ENCODE peak calls at places on chromosome 16, in five cellular contexts. W, P, J, S and E are unnamed samples.

GRCh38 chr16:79848739-79849518 is 248.4 kb upstream of the MAF start:
- DNase-seq in S (no peak), J (no peak), W (no peak), P (no peak), E (no peak)

GRCh38 chr16:81567987-81568748 is 123.6 kb downstream of the CMIP start:
- DNase-seq in W (peak; percentile 73), J (peak; percentile 81), P (no peak), S (no peak), E (no peak)

GRCh38 chr16:11272921-11273720 is at the start of gene PRM3:
- DNase-seq in S (no peak), W (no peak), P (no peak), J (no peak), E (no peak)

GRCh38 chr16:20938426-20938825 is 37.9 kb downstream of the LYRM1 start:
- DNase-seq in W (peak; percentile 53), J (peak; percentile 32), S (no peak), P (no peak), E (no peak)

GRCh38 chr16:57531635-57532220 is 4.6 kb downstream of the CCDC102A start:
- DNase-seq in S (no peak), P (no peak), W (no peak), J (no peak), E (no peak)

GRCh38 chr16:2465653-2466415 is 5.3 kb upstream of the NTN3 start:
- DNase-seq in J (no peak), W (no peak), S (no peak), P (no peak), E (no peak)

GRCh38 chr16:48526058-48526957 is 83.7 kb downstream of the N4BP1 start:
- DNase-seq in J (peak; percentile 75), W (peak; percentile 8), P (no peak), S (peak; percentile 73), E (no peak)

GRCh38 chr16:30121741-30122620 is 1.0 kb downstream of the MAPK3 start:
- DNase-seq in P (peak; percentile 44), S (no peak), W (no peak), J (no peak), E (no peak)

GRCh38 chr16:11554054-11554453 is 32.7 kb downstream of the LITAF start:
- DNase-seq in W (no peak), S (no peak), J (no peak), P (no peak), E (no peak)

GRCh38 chr16:77273815-77274214 is 74.6 kb downstream of the SYCE1L start:
- DNase-seq in P (no peak), J (peak; percentile 30), W (peak; percentile 86), S (no peak), E (no peak)

GRCh38 chr16:82874672-82875071 is 247.9 kb downstream of the CDH13 start:
- DNase-seq in W (no peak), P (no peak), S (no peak), J (no peak), E (no peak)

GRCh38 chr16:1429631-1430030 is 1.2 kb upstream of the PERCC1 start:
- DNase-seq in W (no peak), S (no peak), P (no peak), J (no peak), E (no peak)

GRCh38 chr16:19168173-19169080 is at the start of gene SYT17:
- DNase-seq in W (no peak), S (no peak), P (peak; percentile 34), J (no peak), E (no peak)

GRCh38 chr16:27109666-27110523 is 43.2 kb downstream of the C16orf82 start:
- DNase-seq in W (peak; percentile 49), J (peak; percentile 53), P (peak; percentile 58), S (peak; percentile 52), E (no peak)

GRCh38 chr16:4537376-4538066 is 1.1 kb downstream of the CDIP1 start:
- DNase-seq in P (no peak), J (peak; percentile 52), S (no peak), W (no peak), E (no peak)

GRCh38 chr16:47492428-47493357 is 31.6 kb downstream of the PHKB start:
- DNase-seq in J (no peak), P (peak; percentile 47), S (peak; percentile 93), W (no peak), E (no peak)

GRCh38 chr16:11658896-11659708 is 9.2 kb upstream of the SNN start:
- DNase-seq in J (peak; percentile 85), S (no peak), P (no peak), W (peak; percentile 48), E (no peak)

GRCh38 chr16:53754938-53755910 is 51.3 kb downstream of the FTO start:
- DNase-seq in P (no peak), S (no peak), J (peak; percentile 92), W (peak; percentile 87), E (no peak)

GRCh38 chr16:30054451-30054850 is 11.1 kb upstream of the ALDOA start:
- DNase-seq in S (no peak), J (no peak), P (no peak), W (no peak), E (no peak)

GRCh38 chr16:47053895-47054294 is 80.4 kb upstream of the DNAJA2 start:
- DNase-seq in W (no peak), P (no peak), J (no peak), S (no peak), E (no peak)

GRCh38 chr16:89113661-89114060 is 20.0 kb downstream of the ACSF3 start:
- DNase-seq in P (no peak), W (no peak), S (peak; percentile 76), J (no peak), E (no peak)

GRCh38 chr16:58843675-58844074 is 109.6 kb upstream of the GOT2 start:
- DNase-seq in W (peak; percentile 33), J (peak; percentile 9), S (peak; percentile 39), P (no peak), E (peak; percentile 3)

GRCh38 chr16:11107781-11108465 is 148.1 kb downstream of the SOCS1 start:
- DNase-seq in W (peak; percentile 88), S (no peak), P (no peak), J (no peak), E (no peak)

GRCh38 chr16:11857161-11857560 is 5.8 kb upstream of the RSL1D1 start:
- DNase-seq in P (no peak), S (no peak), W (peak; percentile 28), J (no peak), E (no peak)

GRCh38 chr16:76385831-76386230 is 108.6 kb downstream of the CNTNAP4 start:
- DNase-seq in P (no peak), S (no peak), W (no peak), J (no peak), E (no peak)

GRCh38 chr16:9797306-9797705 is 384.9 kb downstream of the GRIN2A start:
- DNase-seq in J (peak; percentile 6), S (no peak), P (no peak), W (peak; percentile 88), E (no peak)

GRCh38 chr16:53673189-53673588 is 30.5 kb downstream of the RPGRIP1L start:
- DNase-seq in J (no peak), S (no peak), W (peak; percentile 40), P (no peak), E (no peak)

GRCh38 chr16:58187092-58187491 is 10.8 kb downstream of the CSNK2A2 start:
- DNase-seq in S (no peak), P (no peak), W (no peak), J (no peak), E (no peak)

GRCh38 chr16:88781140-88782077 is 3.6 kb downstream of the PIEZO1 start:
- DNase-seq in S (peak; percentile 82), W (no peak), J (no peak), P (no peak), E (no peak)

GRCh38 chr16:29990033-29990432 is 5.4 kb downstream of the HIRIP3 start:
- DNase-seq in J (no peak), P (peak; percentile 65), S (no peak), W (no peak), E (no peak)

GRCh38 chr16:13343981-13344380 is 442.6 kb downstream of the SHISA9 start:
- DNase-seq in W (peak; percentile 42), J (peak; percentile 74), P (no peak), S (no peak), E (no peak)

GRCh38 chr16:24954137-24954536 is 61.0 kb downstream of the ARHGAP17 start:
- DNase-seq in S (no peak), P (no peak), J (no peak), W (no peak), E (no peak)
- H3K4me3 ChIP-seq in S (no peak overlapping the region), P (no peak overlapping the region), J (no peak overlapping the region), W (no peak overlapping the region), E (no peak overlapping the region)

GRCh38 chr16:70254965-70255286 is 3.2 kb upstream of the EXOSC6 start:
- DNase-seq in P (no peak), S (no peak), J (no peak), W (no peak), E (no peak)

GRCh38 chr16:70252355-70252988 is 732 bp upstream of the EXOSC6 start:
- DNase-seq in J (no peak), P (no peak), S (no peak), W (no peak), E (no peak)

GRCh38 chr16:70251651-70252354 is at the start of gene EXOSC6:
- DNase-seq in P (peak; percentile 92), W (peak; percentile 92), S (peak; percentile 97), J (peak; percentile 92), E (peak; percentile 73)

GRCh38 chr16:70254095-70254964 is 2.6 kb upstream of the EXOSC6 start:
- DNase-seq in W (no peak), P (no peak), S (no peak), J (no peak), E (no peak)

GRCh38 chr16:70253291-70254094 is 1.8 kb upstream of the EXOSC6 start:
- DNase-seq in S (peak; percentile 39), P (no peak), W (peak; percentile 42), J (no peak), E (peak; percentile 22)
- TF ChIP-seq CTCF in S (peak; percentile 50), P (no peak), W (peak; percentile 49), J (peak; percentile 38), E (peak; percentile 63)

GRCh38 chr16:72834499-72834898 is 213.4 kb downstream of the ZFHX3 start:
- DNase-seq in S (no peak), P (no peak), J (no peak), W (no peak), E (no peak)

GRCh38 chr16:72836181-72836580 is 211.7 kb downstream of the ZFHX3 start:
- DNase-seq in W (no peak), S (no peak), J (no peak), P (no peak), E (no peak)

GRCh38 chr16:72833969-72834368 is 214.0 kb downstream of the ZFHX3 start:
- DNase-seq in W (no peak), P (no peak), S (no peak), J (no peak), E (no peak)

GRCh38 chr16:72833491-72833890 is 214.4 kb downstream of the ZFHX3 start:
- DNase-seq in S (no peak), P (no peak), W (no peak), J (no peak), E (no peak)

GRCh38 chr16:72835041-72835440 is 212.9 kb downstream of the ZFHX3 start:
- DNase-seq in W (no peak), J (no peak), S (no peak), P (no peak), E (no peak)
- H3K4me3 ChIP-seq in W (no peak overlapping the region), J (no peak overlapping the region), S (no peak overlapping the region), P (no peak overlapping the region), E (no peak overlapping the region)

DNA sequence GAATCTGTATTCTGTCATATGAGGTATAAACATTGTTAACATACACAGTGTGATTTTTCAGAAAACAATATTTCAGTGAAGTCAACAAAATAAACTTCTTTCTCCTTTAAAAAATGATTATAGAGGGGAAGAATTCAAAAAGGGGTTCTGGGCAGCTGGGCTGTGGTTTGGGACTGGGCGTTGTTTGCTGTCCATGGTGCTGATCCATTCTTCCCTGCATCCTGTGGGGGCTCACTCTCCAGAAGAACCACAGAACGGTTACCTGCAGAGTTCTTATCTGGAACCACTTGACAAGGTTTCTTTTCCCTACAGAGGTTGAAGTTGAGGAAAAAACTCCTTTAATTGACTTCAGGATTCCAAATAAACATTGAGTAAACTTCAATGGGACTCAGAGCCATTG is 1091.0 kb downstream of the CDH8 start:
- DNase-seq in J (no peak), P (no peak), S (no peak), W (peak; percentile 7), E (no peak)
- TF ChIP-seq CTCF in J (no peak), P (no peak), S (no peak), W (no peak), E (no peak)